ENCODE peak calls at places on chromosomes 4 and X, in six cellular contexts. D is tibial artery, Z is esophagus squamous epithelium, H is Peyer's patch, E is IMR-90, J is HepG2. I is an unnamed sample.

GRCh38 chr4:37737456-37737855 is 51.3 kb upstream of the RELL1 start:
- DNase-seq in D (no peak), Z (no peak), H (no peak), E (peak; percentile 69), J (no peak), I (peak; percentile 68)

GRCh38 chr4:143346208-143346607 is 9.5 kb downstream of the GAB1 start:
- DNase-seq in D (no peak), Z (no peak), H (no peak), E (no peak), J (no peak), I (no peak)

GRCh38 chr4:23759066-23759465 is 130.8 kb downstream of the PPARGC1A start:
- DNase-seq in D (no peak), Z (no peak), H (no peak), E (no peak), J (no peak), I (no peak)

GRCh38 chr4:47525154-47525819 is 40.2 kb downstream of the ATP10D start:
- DNase-seq in D (peak; percentile 34), Z (no peak), H (no peak), E (peak; percentile 97), J (no peak), I (no peak)

GRCh38 chr4:56681158-56681848 is at the start of gene HOPX:
- DNase-seq in D (no peak), Z (no peak), H (peak; percentile 62), E (no peak), J (no peak), I (peak; percentile 67)

GRCh38 chrX:149286940-149287349 is 218.2 kb downstream of the IDS start:
- DNase-seq in D (no peak), Z (no peak), H (peak; percentile 63), E (peak; percentile 31), J (peak; percentile 11), I (peak; percentile 61)

GRCh38 chrX:13092455-13092941 is 48.1 kb upstream of the FAM9C start:
- DNase-seq in D (no peak), Z (peak; percentile 9), H (peak; percentile 87), E (no peak), J (no peak), I (no peak)

GRCh38 chrX:68920541-68920940 is 91.7 kb downstream of the EFNB1 start:
- DNase-seq in D (no peak), Z (no peak), H (no peak), E (no peak), J (no peak), I (no peak)

GRCh38 chr4:8330821-8331566 is 61.4 kb downstream of the HTRA3 start:
- DNase-seq in D (no peak), Z (no peak), H (peak; percentile 46), E (no peak), J (no peak), I (no peak)

GRCh38 chrX:21374163-21374993 is at the start of gene CNKSR2:
- DNase-seq in D (peak; percentile 18), Z (no peak), H (peak; percentile 71), E (peak; percentile 3), J (no peak), I (peak; percentile 10)

GRCh38 chr4:83248486-83248885 is 36.1 kb downstream of the COQ2 start:
- DNase-seq in D (no peak), Z (no peak), H (peak; percentile 63), E (peak; percentile 12), J (no peak), I (no peak)

GRCh38 chr4:1939664-1940509 is 68.7 kb downstream of the NSD2 start:
- DNase-seq in D (no peak), Z (no peak), H (no peak), E (peak; percentile 95), J (peak; percentile 9), I (no peak)

GRCh38 chrX:9562851-9563250 is 98.0 kb downstream of the TBL1X start:
- DNase-seq in D (peak; percentile 25), Z (no peak), H (no peak), E (peak; percentile 89), J (peak; percentile 63), I (peak; percentile 12)

GRCh38 chr4:68367835-68368234 is 17.9 kb upstream of the YTHDC1 start:
- DNase-seq in D (no peak), Z (no peak), H (no peak), E (no peak), J (no peak), I (no peak)

GRCh38 chr4:159042097-159042605 is 60.7 kb upstream of the RAPGEF2 start:
- DNase-seq in D (no peak), Z (no peak), H (peak; percentile 54), E (no peak), J (no peak), I (peak; percentile 31)

GRCh38 chrX:154696328-154697045 is 43.1 kb upstream of the CTAG2 start:
- DNase-seq in D (no peak), Z (no peak), H (no peak), E (peak; percentile 84), J (no peak), I (no peak)

GRCh38 chr4:98467627-98468072 is 190.8 kb downstream of the TSPAN5 start:
- DNase-seq in D (peak; percentile 63), Z (peak; percentile 22), H (peak; percentile 92), E (peak; percentile 95), J (peak; percentile 78), I (peak; percentile 89)

GRCh38 chr4:6048537-6048936 is 30.3 kb upstream of the C4orf50 start:
- DNase-seq in D (no peak), Z (no peak), H (no peak), E (no peak), J (no peak), I (no peak)

GRCh38 chrX:136780738-136781137 is at the start of gene ARHGEF6:
- DNase-seq in D (no peak), Z (no peak), H (peak; percentile 81), E (no peak), J (no peak), I (no peak)

GRCh38 chr4:144820706-144821105 is 174.8 kb downstream of the HHIP start:
- DNase-seq in D (no peak), Z (no peak), H (no peak), E (peak; percentile 2), J (no peak), I (peak; percentile 84)

GRCh38 chr4:167616471-167616870 is 382.2 kb upstream of the SPOCK3 start:
- DNase-seq in D (no peak), Z (no peak), H (no peak), E (no peak), J (no peak), I (no peak)

GRCh38 chrX:318739-319578 is at the start of gene GTPBP6:
- DNase-seq in D (peak; percentile 99), Z (no peak), H (peak; percentile 100), E (peak; percentile 100), J (peak; percentile 98), I (peak; percentile 99)

GRCh38 chr4:102308032-102308799 is 37.1 kb downstream of the SLC39A8 start:
- DNase-seq in D (no peak), Z (no peak), H (no peak), E (no peak), J (no peak), I (no peak)

GRCh38 chr4:52579602-52580272 is 79.4 kb downstream of the USP46 start:
- DNase-seq in D (no peak), Z (no peak), H (no peak), E (no peak), J (no peak), I (no peak)

GRCh38 chrX:147850875-147851274 is 60.8 kb upstream of the FMR1 start:
- DNase-seq in D (no peak), Z (no peak), H (no peak), E (no peak), J (no peak), I (no peak)

GRCh38 chrX:153771686-153772607 is 7.9 kb downstream of the PLXNB3 start:
- DNase-seq in D (no peak), Z (no peak), H (no peak), E (no peak), J (no peak), I (no peak)

GRCh38 chrX:103776586-103776985 is at the start of gene PLP1:
- DNase-seq in D (no peak), Z (no peak), H (no peak), E (no peak), J (no peak), I (no peak)

GRCh38 chr4:80900908-80901307 is 129.6 kb upstream of the BMP3 start:
- DNase-seq in D (no peak), Z (no peak), H (no peak), E (no peak), J (no peak), I (no peak)

GRCh38 chr4:122679317-122679716 is 53.2 kb upstream of the BBS12 start:
- DNase-seq in D (no peak), Z (no peak), H (no peak), E (no peak), J (no peak), I (no peak)

GRCh38 chr4:177385576-177386320 is 56.5 kb downstream of the AGA start:
- DNase-seq in D (no peak), Z (no peak), H (no peak), E (peak; percentile 5), J (no peak), I (peak; percentile 50)

GRCh38 chr4:168618577-168619265 is 121.9 kb downstream of the PALLD start:
- DNase-seq in D (no peak), Z (no peak), H (no peak), E (peak; percentile 84), J (no peak), I (no peak)

DNA sequence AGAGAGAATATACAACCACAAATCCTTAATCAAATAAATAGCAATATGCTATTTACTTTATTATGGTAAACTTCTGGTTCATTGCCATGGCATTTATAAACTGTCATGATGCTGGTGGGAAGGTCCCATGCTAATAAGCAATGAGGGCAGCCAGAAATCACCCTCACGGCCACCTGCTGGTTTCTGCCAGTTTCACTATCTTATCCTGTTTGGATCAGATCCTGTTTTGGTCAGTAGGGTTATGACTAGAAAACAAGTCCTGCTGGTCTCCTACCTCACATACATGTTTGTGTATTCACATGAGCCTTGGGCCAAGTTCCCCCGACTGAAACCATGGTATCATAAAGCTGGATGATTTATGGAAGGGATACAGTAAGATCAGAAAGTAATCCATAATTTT is 28.1 kb downstream of the XAGE5 start:
- DNase-seq in D (no peak), Z (no peak), H (no peak), E (no peak), J (no peak), I (no peak)
- TF ChIP-seq CTCF in D (no peak), Z (no peak), H (no peak), E (no peak), J (no peak), I (no peak)

GRCh38 chr4:110196871-110197420 is 1.5 kb downstream of the ELOVL6 start:
- DNase-seq in D (peak; percentile 37), Z (peak; percentile 2), H (peak; percentile 74), E (peak; percentile 31), J (no peak), I (peak; percentile 61)
- H3K4me1 ChIP-seq in D (no peaks in the 10 kb centered on the region), Z (peaks cover 44% of the 10 kb centered on the region), H (peaks cover 4% of the 10 kb centered on the region), E (no peaks in the 10 kb centered on the region), J (peaks cover 69% of the 10 kb centered on the region), I (peaks cover 34% of the 10 kb centered on the region)

DNA sequence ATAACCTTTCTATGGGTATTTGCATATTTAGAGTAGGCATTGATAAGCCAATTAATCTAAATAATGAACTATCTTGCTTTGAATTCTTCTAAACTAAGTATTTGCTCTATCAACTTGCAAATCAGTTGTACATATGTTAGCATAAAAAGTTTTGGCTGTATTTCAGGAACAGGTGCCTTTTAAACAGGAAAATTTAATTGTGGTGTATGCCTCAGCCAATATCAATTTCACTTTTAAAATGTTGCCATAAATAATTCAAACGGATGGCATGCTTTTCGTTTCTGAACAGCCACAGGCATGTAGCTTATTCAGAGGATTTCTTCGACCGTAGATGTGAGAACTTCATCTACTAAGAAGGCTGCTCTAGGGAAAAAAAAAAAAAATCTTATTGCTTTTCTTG is 99.9 kb downstream of the DCLK2 start:
- DNase-seq in D (no peak), Z (no peak), H (no peak), E (peak; percentile 50), J (no peak), I (no peak)
- H3K27me3 ChIP-seq in D (no peaks in the 10 kb centered on the region), Z (no peaks in the 10 kb centered on the region), H (no peaks in the 10 kb centered on the region), E (no peaks in the 10 kb centered on the region), J (peaks cover 2% of the 10 kb centered on the region), I (no peaks in the 10 kb centered on the region)

GRCh38 chrX:54248309-54248708 is 65.3 kb upstream of the FAM120C start:
- DNase-seq in D (no peak), Z (no peak), H (no peak), E (peak; percentile 44), J (peak; percentile 12), I (peak; percentile 38)
- TF ChIP-seq CTCF in D (no peak), Z (peak; percentile 14), H (no peak), E (peak; percentile 36), J (peak; percentile 60), I (peak; percentile 35)

I was measured in cardiac muscle cell.